ENCODE peak calls at places on chromosomes 7 and 10, in five cellular contexts. E, O, U, X and G are unnamed samples.

GRCh38 chr7:35874881-35875280 is 74.0 kb downstream of the SEPTIN7 start:
- DNase-seq in E (no peak), X (no peak), U (no peak), O (no peak), G (no peak)

GRCh38 chr7:144819566-144819965 is 16.3 kb downstream of the TPK1 start:
- DNase-seq in X (no peak), O (no peak), E (no peak), U (no peak), G (no peak)

GRCh38 chr7:66886152-66886551 is 34.9 kb upstream of the TMEM248 start:
- DNase-seq in U (peak), O (no peak), X (no peak), E (no peak), G (no peak)

GRCh38 chr7:27952393-27953290 is 212.7 kb downstream of the TAX1BP1 start:
- DNase-seq in U (no peak), X (no peak), E (no peak), O (no peak), G (no peak)

GRCh38 chr7:85074-85945 is 107.1 kb upstream of the FAM20C start:
- DNase-seq in U (no peak), O (no peak), E (no peak), X (no peak), G (no peak)

GRCh38 chr7:85449478-85449877 is 262.6 kb upstream of the SEMA3D start:
- DNase-seq in E (no peak), X (no peak), O (no peak), U (no peak), G (no peak)

GRCh38 chr10:63437334-63437949 is 28.3 kb downstream of the JMJD1C start:
- DNase-seq in X (no peak), E (no peak), O (no peak), U (no peak), G (no peak)

GRCh38 chr7:140541513-140542192 is 62.3 kb upstream of the MKRN1 start:
- DNase-seq in X (peak), E (peak), O (peak), U (no peak), G (peak)

GRCh38 chr10:103658049-103658577 is 164.6 kb downstream of the NEURL1 start:
- DNase-seq in X (no peak), E (peak), O (no peak), U (no peak), G (no peak)

GRCh38 chr7:94289071-94289470 is 105.6 kb upstream of the COL1A2 start:
- DNase-seq in O (peak), E (peak), U (no peak), X (peak), G (peak)

GRCh38 chr10:114172776-114173555 is 1.0 kb downstream of the CCDC186 start:
- DNase-seq in E (no peak), X (no peak), U (no peak), O (no peak), G (no peak)

GRCh38 chr7:158127241-158127640 is 460.4 kb downstream of the PTPRN2 start:
- DNase-seq in X (no peak), E (no peak), U (no peak), O (no peak), G (no peak)

GRCh38 chr10:62582804-62583208 is 208.6 kb downstream of the ZNF365 start:
- DNase-seq in X (no peak), U (no peak), O (no peak), E (no peak), G (no peak)

GRCh38 chr7:130973637-130974036 is 239.6 kb upstream of the KLF14 start:
- DNase-seq in U (no peak), O (no peak), X (no peak), E (no peak), G (no peak)

GRCh38 chr7:98460902-98461301 is 60.0 kb upstream of the BAIAP2L1 start:
- DNase-seq in X (no peak), U (no peak), O (no peak), E (no peak), G (no peak)
- TF ChIP-seq SUZ12 in X (no peak), U (no peak), O (no peak), E (no peak), G (no peak)

GRCh38 chr7:46908770-46909169 is 673.1 kb downstream of the TNS3 start:
- DNase-seq in U (no peak), X (no peak), E (no peak), O (no peak), G (no peak)
- TF ChIP-seq SUZ12 in U (no peak), X (no peak), E (no peak), O (no peak), G (no peak)

GRCh38 chr10:111122127-111122526 is 45.3 kb downstream of the ADRA2A start:
- DNase-seq in E (no peak), X (no peak), O (no peak), U (no peak), G (no peak)

GRCh38 chr10:111123883-111124282 is 47.1 kb downstream of the ADRA2A start:
- DNase-seq in X (no peak), U (no peak), E (no peak), O (no peak), G (no peak)

GRCh38 chr10:111126981-111127848 is 50.4 kb downstream of the ADRA2A start:
- DNase-seq in O (no peak), X (no peak), E (no peak), U (no peak), G (no peak)

GRCh38 chr10:111126073-111126472 is 49.2 kb downstream of the ADRA2A start:
- DNase-seq in E (no peak), O (no peak), X (no peak), U (no peak), G (no peak)

DNA sequence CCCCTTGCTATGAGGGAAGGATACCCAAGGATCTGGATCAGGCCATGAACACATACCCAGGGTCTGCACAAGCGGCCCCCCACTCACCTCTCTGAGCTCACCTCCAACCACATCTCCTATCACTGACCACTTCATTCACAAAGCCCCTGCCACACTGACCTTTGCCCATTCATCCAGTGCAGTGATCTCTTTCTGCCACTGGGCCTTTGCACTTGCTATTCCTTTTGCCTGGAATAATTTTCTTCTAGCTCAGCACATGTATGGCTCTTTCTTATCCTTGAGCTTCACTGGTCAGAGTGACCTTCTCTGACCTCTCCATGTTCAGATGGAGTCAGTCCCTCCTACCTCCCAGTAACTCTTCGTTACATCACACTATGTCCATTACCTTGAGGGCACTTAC is 48.3 kb downstream of the ADRA2A start:
- DNase-seq in X (no peak), E (no peak), U (no peak), O (no peak), G (no peak)
- TF ChIP-seq SUZ12 in X (no peak), E (no peak), U (no peak), O (no peak), G (no peak)

DNA sequence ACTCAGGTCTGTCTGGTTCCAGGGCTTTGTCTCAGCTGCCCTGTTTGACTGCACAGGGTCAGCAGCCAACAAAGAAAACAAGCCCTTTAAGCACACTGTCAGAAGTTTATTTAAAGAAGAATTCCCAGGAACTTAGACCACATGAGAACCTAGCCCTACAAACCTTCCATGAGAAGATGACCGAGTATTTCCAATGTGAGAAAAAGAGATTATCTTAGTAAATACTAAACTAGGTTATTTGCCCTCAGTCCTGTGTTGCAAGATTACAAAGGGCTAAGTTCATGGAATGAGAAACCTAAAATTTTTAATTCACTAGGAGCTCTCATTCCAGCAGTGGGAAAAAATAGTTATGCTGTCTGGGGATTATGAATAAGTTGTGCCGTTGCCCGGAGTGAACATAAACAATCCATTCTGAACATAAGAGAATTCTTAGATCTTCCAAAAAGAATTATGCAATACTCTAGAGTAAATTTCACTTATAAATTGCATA is 46.7 kb downstream of the NOC3L start:
- DNase-seq in O (no peak), X (no peak), U (no peak), E (peak), G (no peak)
- TF ChIP-seq SUZ12 in O (no peak), X (no peak), U (no peak), E (no peak), G (no peak)